ENCODE peak calls at places on chromosomes 13 and 19, in eight cellular contexts. N is K562, Q is HCT116, H is A549, D is SK-N-SH, U is GM12878, A is GM23338, R is HL-60. I is an unnamed sample.

GRCh38 chr13:51286135-51287002 is 53.1 kb upstream of the SERPINE3 start:
- DNase-seq in N (peak; percentile 44), Q (peak; percentile 36), H (peak; percentile 31), D (peak; percentile 80), U (peak; percentile 7), A (peak; percentile 91), R (peak; percentile 77), I (peak; percentile 47)

GRCh38 chr13:23608704-23609413 is 38.6 kb downstream of the TNFRSF19 start:
- DNase-seq in N (no peak), Q (no peak), H (no peak), D (peak; percentile 75), U (no peak), A (no peak), R (no peak), I (no peak)

GRCh38 chr19:8148410-8149231 is 771 bp downstream of the FBN3 start:
- DNase-seq in N (peak; percentile 32), Q (peak; percentile 24), H (no peak), D (peak; percentile 62), U (no peak), A (peak; percentile 97), R (no peak), I (no peak)

GRCh38 chr19:1213391-1214286 is 8.1 kb downstream of the STK11 start:
- DNase-seq in N (no peak), Q (no peak), H (no peak), D (peak; percentile 57), U (peak; percentile 47), A (no peak), R (peak; percentile 83), I (no peak)

GRCh38 chr19:47430041-47430802 is 10.9 kb upstream of the MEIS3 start:
- DNase-seq in N (no peak), Q (no peak), H (no peak), D (no peak), U (no peak), A (peak; percentile 79), R (peak; percentile 23), I (no peak)

GRCh38 chr13:95298971-95299627 is 2.2 kb downstream of the ABCC4 start:
- DNase-seq in N (no peak), Q (peak; percentile 36), H (no peak), D (no peak), U (no peak), A (no peak), R (no peak), I (no peak)

GRCh38 chr13:97122381-97122996 is 99.6 kb upstream of the MBNL2 start:
- DNase-seq in N (no peak), Q (peak; percentile 85), H (no peak), D (no peak), U (no peak), A (no peak), R (no peak), I (no peak)

GRCh38 chr19:8393192-8393870 is 3.2 kb downstream of the RAB11B start:
- DNase-seq in N (no peak), Q (no peak), H (no peak), D (no peak), U (no peak), A (no peak), R (no peak), I (no peak)

GRCh38 chr13:94427313-94427712 is 52.2 kb downstream of the DCT start:
- DNase-seq in N (no peak), Q (no peak), H (no peak), D (peak; percentile 40), U (no peak), A (no peak), R (no peak), I (no peak)

GRCh38 chr19:7520131-7521051 is 2.0 kb upstream of the MCOLN1 start:
- DNase-seq in N (no peak), Q (no peak), H (no peak), D (no peak), U (no peak), A (no peak), R (no peak), I (no peak)

GRCh38 chr19:19379527-19379926 is 25.9 kb upstream of the GATAD2A start:
- DNase-seq in N (no peak), Q (no peak), H (no peak), D (no peak), U (no peak), A (no peak), R (no peak), I (no peak)

GRCh38 chr13:47310376-47310775 is 413.5 kb upstream of the HTR2A start:
- DNase-seq in N (no peak), Q (no peak), H (no peak), D (no peak), U (no peak), A (no peak), R (no peak), I (no peak)

GRCh38 chr19:18543814-18544475 is 572 bp upstream of the FKBP8 start:
- DNase-seq in N (peak; percentile 97), Q (peak; percentile 76), H (peak; percentile 66), D (no peak), U (peak; percentile 72), A (peak; percentile 90), R (peak; percentile 95), I (peak; percentile 41)

GRCh38 chr13:20002766-20003165 is 44.2 kb downstream of the ZMYM2 start:
- DNase-seq in N (no peak), Q (no peak), H (no peak), D (no peak), U (no peak), A (no peak), R (no peak), I (no peak)

GRCh38 chr13:113989585-113990300 is 15.9 kb upstream of the C13orf46 start:
- DNase-seq in N (no peak), Q (no peak), H (no peak), D (no peak), U (no peak), A (no peak), R (peak; percentile 56), I (no peak)

GRCh38 chr13:113990321-113990837 is 16.5 kb upstream of the C13orf46 start:
- DNase-seq in N (no peak), Q (no peak), H (no peak), D (no peak), U (no peak), A (no peak), R (no peak), I (no peak)

GRCh38 chr13:113992276-113993005 is 18.6 kb upstream of the C13orf46 start:
- DNase-seq in N (no peak), Q (no peak), H (no peak), D (no peak), U (no peak), A (no peak), R (no peak), I (no peak)

GRCh38 chr13:113991191-113991669 is 17.4 kb upstream of the C13orf46 start:
- DNase-seq in N (no peak), Q (no peak), H (no peak), D (peak; percentile 80), U (no peak), A (no peak), R (no peak), I (no peak)

GRCh38 chr13:113991676-113992179 is 17.9 kb upstream of the C13orf46 start:
- DNase-seq in N (no peak), Q (no peak), H (no peak), D (no peak), U (no peak), A (no peak), R (no peak), I (no peak)
- TF ChIP-seq REST in N (no peak), Q (no peak), H (no peak), D (no peak), U (no peak), A (no peak), R (no peak), I (no peak)

DNA sequence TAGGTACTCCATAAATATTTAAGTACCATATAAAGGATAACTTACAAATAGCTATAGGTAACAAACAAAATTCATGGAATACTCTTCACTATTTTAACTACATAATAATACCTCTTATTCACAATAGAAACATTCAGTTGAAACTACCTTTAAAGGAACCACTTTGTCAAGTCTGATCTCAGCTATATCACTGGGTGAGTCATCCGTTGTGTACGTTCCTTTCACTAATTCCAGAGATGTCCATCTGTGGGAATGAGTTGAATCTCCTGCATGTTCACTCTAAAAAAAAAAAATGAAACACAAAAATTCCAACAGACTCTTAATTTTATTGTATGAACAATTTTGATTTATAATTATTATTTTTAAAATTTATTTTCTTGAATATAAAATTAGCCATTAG is 149.4 kb upstream of the FBXL3 start:
- DNase-seq in N (no peak), Q (no peak), H (no peak), D (no peak), U (no peak), A (no peak), R (no peak), I (no peak)
- TF ChIP-seq REST in N (no peak), Q (no peak), H (no peak), D (no peak), U (no peak), A (no peak), R (no peak), I (no peak)

GRCh38 chr13:93230466-93230865 is 3.9 kb downstream of the GPC6 start:
- DNase-seq in N (no peak), Q (no peak), H (no peak), D (no peak), U (no peak), A (no peak), R (no peak), I (no peak)
- TF ChIP-seq REST in N (no peak), Q (no peak), H (no peak), D (no peak), U (no peak), A (no peak), R (no peak), I (no peak)

DNA sequence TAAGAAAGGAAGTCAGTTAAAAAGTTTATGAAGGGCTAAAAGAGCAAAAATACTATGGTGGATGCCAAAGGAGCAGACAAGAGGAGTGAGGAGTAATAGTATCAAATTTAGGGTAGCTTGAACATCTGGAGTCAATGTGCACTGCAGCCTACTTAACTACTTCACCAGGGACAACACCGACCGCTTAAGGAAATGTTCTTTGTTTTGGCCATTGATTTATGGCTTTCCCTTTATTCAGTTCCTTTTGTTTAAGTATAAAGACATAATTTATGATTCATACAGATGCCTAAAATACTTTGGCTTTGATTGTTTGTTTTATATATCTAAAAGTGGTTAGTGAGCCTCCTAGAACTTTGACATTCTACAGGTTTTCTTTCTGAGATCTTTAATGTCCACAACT is 276.3 kb upstream of the PRR20A start:
- DNase-seq in N (no peak), Q (no peak), H (no peak), D (no peak), U (no peak), A (no peak), R (no peak), I (no peak)
- TF ChIP-seq REST in N (no peak), Q (no peak), H (no peak), D (no peak), U (no peak), A (no peak), R (no peak), I (no peak)

GRCh38 chr13:90008707-90009149 is 1338.8 kb upstream of the MIR17HG start:
- DNase-seq in N (no peak), Q (no peak), H (no peak), D (no peak), U (no peak), A (peak; percentile 44), R (no peak), I (no peak)
- TF ChIP-seq REST in N (no peak), Q (no peak), H (no peak), D (no peak), U (no peak), A (no peak), R (no peak), I (no peak)

GRCh38 chr13:66657165-66657895 is 572.8 kb downstream of the PCDH9 start:
- DNase-seq in N (no peak), Q (peak; percentile 70), H (peak; percentile 25), D (peak; percentile 28), U (no peak), A (peak; percentile 8), R (no peak), I (peak; percentile 89)
- TF ChIP-seq REST in N (no peak), Q (no peak), H (no peak), D (no peak), U (no peak), A (no peak), R (no peak), I (no peak)

I was measured in Panc1.